ENCODE peak calls at places on chromosomes 16 and 17, in nine cellular contexts. P is lower leg skin; N is NCI-H748 treated with DMSO at 0.1 percent for 48 hours; R is M059J; K is astrocyte of the spinal cord; I is stimulated activated CD8-positive, alpha-beta memory T cell treated with anti-CD3 and anti-CD28 coated beads, Interleukin-2, amount 100 ng/mL, for 48 hours; L is Calu3; M is mucosa of gallbladder; Z is EL. O is an unnamed sample.

GRCh38 chr16:2032285-2033056 is 5.8 kb downstream of the NHERF2 start:
- DNase-seq in R (peak; percentile 73), L (no peak), P (no peak), N (no peak), M (no peak), I (no peak), K (no peak), Z (peak; percentile 55), O (peak; percentile 48)

GRCh38 chr17:81464586-81464985 is 48.0 kb downstream of the ACTG1 start:
- DNase-seq in I (no peak), K (no peak), P (no peak), L (no peak), R (no peak), Z (no peak), M (no peak), N (no peak), O (no peak)

GRCh38 chr17:73278465-73279453 is 17.1 kb upstream of the CPSF4L start:
- DNase-seq in Z (peak; percentile 28), R (peak; percentile 24), P (no peak), K (no peak), M (no peak), N (no peak), I (no peak), L (no peak), O (peak; percentile 41)

GRCh38 chr17:45430738-45431530 is 1.7 kb downstream of the ARHGAP27 start:
- DNase-seq in L (peak; percentile 94), P (no peak), R (no peak), Z (no peak), M (peak; percentile 69), I (no peak), N (no peak), K (no peak), O (no peak)

GRCh38 chr17:2892305-2892971 is 96.2 kb downstream of the RAP1GAP2 start:
- DNase-seq in M (peak; percentile 50), K (peak; percentile 73), P (no peak), I (peak; percentile 5), L (peak; percentile 54), N (no peak), Z (peak; percentile 87), R (peak; percentile 95), O (no peak)

GRCh38 chr17:70521821-70522256 is 352.5 kb downstream of the KCNJ2 start:
- DNase-seq in N (peak; percentile 56), I (no peak), K (peak; percentile 22), M (peak; percentile 87), L (peak; percentile 5), Z (peak; percentile 12), R (peak; percentile 6), P (no peak), O (peak; percentile 61)

GRCh38 chr16:86245895-86246294 is 264.4 kb upstream of the FOXF1 start:
- DNase-seq in L (no peak), P (peak; percentile 52), I (no peak), K (no peak), M (no peak), N (no peak), Z (no peak), R (no peak), O (no peak)

GRCh38 chr17:82873521-82873920 is 33.7 kb upstream of the ZNF750 start:
- DNase-seq in N (no peak), K (no peak), I (no peak), R (no peak), P (no peak), L (no peak), M (no peak), Z (no peak), O (no peak)

GRCh38 chr17:82876149-82876548 is 36.3 kb upstream of the ZNF750 start:
- DNase-seq in Z (no peak), R (no peak), I (no peak), P (no peak), K (peak; percentile 24), N (no peak), M (no peak), L (no peak), O (no peak)

GRCh38 chr16:78146807-78147206 is 47.4 kb downstream of the WWOX start:
- DNase-seq in I (no peak), N (no peak), L (no peak), Z (no peak), P (no peak), K (no peak), R (no peak), M (no peak), O (no peak)

GRCh38 chr16:68760671-68761275 is 23.7 kb downstream of the CDH1 start:
- DNase-seq in K (no peak), N (no peak), I (peak; percentile 59), R (peak; percentile 84), P (no peak), L (peak; percentile 74), M (no peak), Z (peak; percentile 75), O (no peak)

GRCh38 chr17:53626286-53626685 is 196.4 kb upstream of the KIF2B start:
- DNase-seq in L (no peak), N (no peak), Z (peak; percentile 68), K (peak; percentile 78), R (peak; percentile 82), P (no peak), M (no peak), I (no peak), O (no peak)

GRCh38 chr16:87100306-87101058 is 216.7 kb downstream of the C16orf95 start:
- DNase-seq in N (no peak), I (no peak), P (peak; percentile 59), R (no peak), Z (no peak), M (no peak), L (no peak), K (no peak), O (no peak)

GRCh38 chr17:80899402-80900268 is 92.0 kb upstream of the CHMP6 start:
- DNase-seq in R (no peak), L (peak; percentile 15), P (no peak), N (no peak), I (peak; percentile 71), K (no peak), Z (peak; percentile 39), M (no peak), O (no peak)

GRCh38 chr16:56990407-56991286 is 1.3 kb downstream of the NLRC5 start:
- DNase-seq in K (no peak), P (peak; percentile 56), I (no peak), N (no peak), M (no peak), Z (no peak), L (no peak), R (no peak), O (no peak)

GRCh38 chr16:667113-667779 is 686 bp upstream of the RHOT2 start:
- DNase-seq in K (no peak), L (no peak), I (no peak), P (no peak), N (no peak), R (no peak), Z (no peak), M (no peak), O (no peak)

GRCh38 chr17:58153046-58153445 is 4.9 kb downstream of the OR4D1 start:
- DNase-seq in N (no peak), L (no peak), I (peak; percentile 5), Z (no peak), R (no peak), M (no peak), K (no peak), P (no peak), O (no peak)

GRCh38 chr16:72997141-72997542 is 50.8 kb downstream of the ZFHX3 start:
- DNase-seq in M (no peak), L (peak; percentile 67), I (no peak), Z (no peak), N (no peak), K (no peak), R (no peak), P (peak; percentile 74), O (no peak)

GRCh38 chr17:72166040-72166439 is 45.2 kb downstream of the SOX9 start:
- DNase-seq in L (no peak), N (no peak), R (no peak), P (no peak), Z (no peak), I (no peak), K (no peak), M (no peak), O (no peak)

GRCh38 chr16:14181371-14182050 is 110.4 kb downstream of the MRTFB start:
- DNase-seq in Z (peak; percentile 70), I (no peak), K (peak; percentile 61), R (peak; percentile 46), M (no peak), L (no peak), N (no peak), P (no peak), O (no peak)

GRCh38 chr17:72737291-72737690 is 355.2 kb downstream of the SLC39A11 start:
- DNase-seq in L (no peak), Z (no peak), P (no peak), I (no peak), K (no peak), N (no peak), M (no peak), R (no peak), O (no peak)

GRCh38 chr16:54176376-54176901 is 110.1 kb downstream of the IRX3 start:
- DNase-seq in Z (no peak), I (no peak), P (no peak), M (no peak), N (peak; percentile 3), R (no peak), K (no peak), L (no peak), O (no peak)

GRCh38 chr16:85554791-85555548 is 58.2 kb upstream of the GSE1 start:
- DNase-seq in K (peak; percentile 59), M (peak; percentile 45), R (peak; percentile 77), I (peak; percentile 55), P (peak; percentile 94), N (peak; percentile 45), Z (peak; percentile 82), L (peak; percentile 44), O (peak; percentile 64)

GRCh38 chr16:23248261-23249194 is 53.6 kb upstream of the SCNN1B start:
- DNase-seq in I (no peak), R (peak; percentile 79), Z (peak; percentile 15), M (no peak), N (no peak), P (peak; percentile 71), L (no peak), K (no peak), O (no peak)

GRCh38 chr16:49527621-49528020 is 154.0 kb downstream of the C16orf78 start:
- DNase-seq in M (no peak), K (peak; percentile 7), Z (no peak), L (no peak), N (no peak), R (no peak), P (no peak), I (no peak), O (no peak)

GRCh38 chr17:68184816-68185436 is 62.9 kb upstream of the AMZ2 start:
- DNase-seq in M (peak; percentile 4), R (no peak), P (peak; percentile 32), N (no peak), Z (no peak), I (no peak), K (no peak), L (no peak), O (no peak)

GRCh38 chr17:43701318-43701743 is 39.6 kb upstream of the MEOX1 start:
- DNase-seq in R (peak; percentile 97), N (no peak), I (peak; percentile 48), M (no peak), P (no peak), K (peak; percentile 81), L (no peak), Z (peak; percentile 92), O (no peak)

GRCh38 chr16:81357711-81358270 is 43.0 kb downstream of the GAN start:
- DNase-seq in L (no peak), I (no peak), K (peak; percentile 49), P (no peak), M (no peak), N (no peak), R (peak; percentile 12), Z (no peak), O (no peak)

GRCh38 chr17:6161456-6161855 is 91.3 kb downstream of the WSCD1 start:
- DNase-seq in I (no peak), R (no peak), M (no peak), P (no peak), K (no peak), N (no peak), L (no peak), Z (no peak), O (no peak)

GRCh38 chr16:77437859-77438258 is 3.0 kb upstream of the ADAMTS18 start:
- DNase-seq in I (no peak), M (no peak), L (no peak), N (peak; percentile 19), K (peak; percentile 39), Z (no peak), P (no peak), R (peak; percentile 40), O (no peak)

O was measured in left ventricle myocardium inferior.